ENCODE peak calls at places on chromosome 11, in six cellular contexts. G, W, J, N, C and B are unnamed samples.

GRCh38 chr11:19552100-19552499 is 160.5 kb upstream of the NAV2 start:
- DNase-seq in C (no peak), J (no peak), G (no peak), W (no peak), N (no peak), B (no peak)

GRCh38 chr11:128705124-128705920 is 11.4 kb downstream of the FLI1 start:
- DNase-seq in J (no peak), G (no peak), N (no peak), C (no peak), W (no peak), B (no peak)

GRCh38 chr11:45788887-45789286 is 16.1 kb upstream of the SLC35C1 start:
- DNase-seq in J (no peak), G (no peak), W (no peak), C (no peak), N (no peak), B (no peak)

GRCh38 chr11:123235117-123235686 is 40.2 kb upstream of the CLMP start:
- DNase-seq in J (peak; percentile 50), N (peak; percentile 60), G (peak; percentile 57), C (peak; percentile 68), W (peak; percentile 38), B (no peak)

GRCh38 chr11:20342347-20343279 is 20.9 kb upstream of the HTATIP2 start:
- DNase-seq in N (no peak), J (no peak), W (no peak), C (no peak), G (peak; percentile 95), B (no peak)

GRCh38 chr11:116096596-116096995 is 592.4 kb upstream of the CADM1 start:
- DNase-seq in G (no peak), W (no peak), C (no peak), N (no peak), J (no peak), B (no peak)

GRCh38 chr11:79675081-79675480 is 234.3 kb upstream of the TENM4 start:
- DNase-seq in C (no peak), G (no peak), J (no peak), N (no peak), W (no peak), B (no peak)

GRCh38 chr11:44805596-44805995 is 78.8 kb downstream of the TSPAN18 start:
- DNase-seq in G (no peak), J (no peak), C (no peak), W (no peak), N (peak; percentile 40), B (no peak)

GRCh38 chr11:36090351-36091245 is 146.7 kb downstream of the LDLRAD3 start:
- DNase-seq in J (no peak), W (no peak), G (no peak), C (no peak), N (no peak), B (no peak)

GRCh38 chr11:64078905-64079304 is 43.2 kb downstream of the FLRT1 start:
- DNase-seq in J (no peak), N (no peak), W (no peak), G (no peak), C (no peak), B (no peak)

GRCh38 chr11:2166091-2166851 is 5.3 kb upstream of the INS start:
- DNase-seq in N (peak; percentile 39), C (no peak), W (no peak), G (peak; percentile 67), J (peak; percentile 52), B (no peak)

GRCh38 chr11:2933376-2934056 is 4.3 kb upstream of the PHLDA2 start:
- DNase-seq in G (no peak), N (peak; percentile 97), J (peak; percentile 96), C (peak; percentile 44), W (peak; percentile 89), B (peak; percentile 87)

GRCh38 chr11:17010851-17011420 is 3.3 kb downstream of the PLEKHA7 start:
- DNase-seq in G (no peak), N (no peak), C (no peak), W (no peak), J (no peak), B (no peak)

GRCh38 chr11:44634401-44635281 is 69.2 kb downstream of the CD82 start:
- DNase-seq in G (peak; percentile 56), J (peak; percentile 39), W (peak; percentile 10), C (peak; percentile 90), N (peak; percentile 82), B (no peak)

GRCh38 chr11:16469968-16470367 is 113.6 kb upstream of the SOX6 start:
- DNase-seq in C (no peak), G (no peak), W (no peak), J (no peak), N (no peak), B (no peak)

GRCh38 chr11:104164028-104164520 is at the start of gene PDGFD:
- DNase-seq in N (peak; percentile 64), J (peak; percentile 67), C (peak; percentile 86), G (peak; percentile 93), W (no peak), B (peak; percentile 75)

GRCh38 chr11:2525941-2526807 is 81.4 kb downstream of the KCNQ1 start:
- DNase-seq in C (no peak), J (no peak), G (no peak), W (no peak), N (no peak), B (no peak)

GRCh38 chr11:35267504-35267903 is 128.5 kb downstream of the CD44 start:
- DNase-seq in C (no peak), W (no peak), J (peak; percentile 43), N (peak; percentile 87), G (no peak), B (no peak)

GRCh38 chr11:67438121-67438902 is 830 bp upstream of the PTPRCAP start:
- DNase-seq in W (no peak), C (no peak), J (no peak), G (no peak), N (no peak), B (no peak)

GRCh38 chr11:22752908-22753310 is 76.7 kb downstream of the SVIP start:
- DNase-seq in C (no peak), G (no peak), J (no peak), N (no peak), W (no peak), B (no peak)

GRCh38 chr11:63673579-63673978 is 2.4 kb upstream of the ATL3 start:
- DNase-seq in J (peak; percentile 47), N (peak; percentile 72), C (no peak), G (no peak), W (no peak), B (no peak)

GRCh38 chr11:95324826-95325225 is 93.8 kb upstream of the SESN3 start:
- DNase-seq in C (no peak), J (no peak), W (no peak), G (no peak), N (no peak), B (no peak)

GRCh38 chr11:110991621-110992355 is 253.7 kb upstream of the POU2AF2 start:
- DNase-seq in J (no peak), W (no peak), G (no peak), N (peak; percentile 84), C (no peak), B (no peak)

DNA sequence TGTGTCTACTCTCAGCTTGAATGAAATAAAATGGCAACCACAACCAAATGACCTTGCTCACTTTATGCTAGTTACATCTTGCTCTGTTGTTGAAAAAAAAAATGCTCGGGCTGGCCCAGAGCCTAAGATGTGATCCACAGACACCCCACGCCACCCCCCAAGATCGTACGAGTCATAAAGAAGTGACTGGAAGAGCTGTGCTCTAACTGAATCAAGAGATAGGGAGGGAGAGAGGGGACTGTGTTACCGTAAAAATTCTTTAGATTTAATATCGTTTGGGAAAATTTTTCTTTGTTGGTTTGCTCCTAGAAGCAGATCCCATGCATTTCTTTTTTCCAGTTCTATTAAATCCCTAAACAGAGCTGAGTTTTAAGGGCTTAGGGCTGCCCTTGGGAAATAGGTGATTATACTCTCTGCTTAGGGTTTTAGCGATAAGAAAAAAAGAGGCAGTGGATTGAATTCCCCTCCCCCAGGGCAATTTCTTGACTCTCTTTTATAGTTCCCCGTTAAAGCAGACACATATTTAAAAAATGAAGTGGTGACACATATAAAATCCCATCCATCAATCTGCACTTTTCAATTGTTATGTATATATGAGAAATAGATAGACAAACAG is 14.5 kb downstream of the MAML2 start:
- DNase-seq in G (no peak), W (no peak), C (no peak), N (no peak), J (peak; percentile 34), B (no peak)
- H3K9ac ChIP-seq in G (no peak overlapping the region), W (no peak overlapping the region), C (peak overlapping the region; percentile 52), N (no peak overlapping the region), J (no peak overlapping the region), B (no peak overlapping the region)

DNA sequence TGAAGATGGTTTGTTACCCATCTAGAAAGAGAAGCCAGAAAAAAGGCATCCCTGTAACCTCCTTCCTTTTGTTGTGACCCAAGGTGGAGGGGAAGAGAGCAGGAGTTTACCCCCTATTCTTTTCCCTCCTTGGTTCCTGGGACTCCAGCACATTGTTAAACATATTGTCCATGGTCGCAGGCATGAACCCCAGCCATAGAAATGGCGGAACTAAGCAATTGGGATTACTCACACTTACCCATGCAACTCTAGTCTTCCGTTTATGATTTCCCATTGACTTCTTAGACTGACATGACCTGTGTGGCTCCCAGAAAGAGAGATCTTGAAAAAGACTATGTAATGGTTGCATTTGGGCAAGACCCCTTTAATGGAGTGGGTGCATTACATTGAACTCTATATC is 45.4 kb downstream of the OR4C46 start:
- DNase-seq in W (no peak), G (no peak), N (no peak), J (no peak), C (no peak), B (no peak)
- H2AFZ ChIP-seq in W (no peak overlapping the region), G (no peak overlapping the region), N (no peak overlapping the region), J (no peak overlapping the region), C (no peak overlapping the region), B (no peak overlapping the region)

GRCh38 chr11:87832216-87832615 is 343.0 kb downstream of the RAB38 start:
- DNase-seq in N (no peak), J (peak; percentile 39), G (no peak), W (no peak), C (no peak), B (no peak)
- TF ChIP-seq EZH2phosphoT487 in N (no peak), J (no peak), G (no peak), W (no peak), C (no peak), B (no peak)

GRCh38 chr11:65885808-65886536 is 2.3 kb downstream of the FIBP start:
- DNase-seq in G (no peak), W (no peak), N (no peak), C (no peak), J (no peak), B (no peak)
- H3K9ac ChIP-seq in G (no peak overlapping the region), W (no peak overlapping the region), N (peak overlapping the region; percentile 99), C (no peak overlapping the region), J (no peak overlapping the region), B (no peak overlapping the region)

DNA sequence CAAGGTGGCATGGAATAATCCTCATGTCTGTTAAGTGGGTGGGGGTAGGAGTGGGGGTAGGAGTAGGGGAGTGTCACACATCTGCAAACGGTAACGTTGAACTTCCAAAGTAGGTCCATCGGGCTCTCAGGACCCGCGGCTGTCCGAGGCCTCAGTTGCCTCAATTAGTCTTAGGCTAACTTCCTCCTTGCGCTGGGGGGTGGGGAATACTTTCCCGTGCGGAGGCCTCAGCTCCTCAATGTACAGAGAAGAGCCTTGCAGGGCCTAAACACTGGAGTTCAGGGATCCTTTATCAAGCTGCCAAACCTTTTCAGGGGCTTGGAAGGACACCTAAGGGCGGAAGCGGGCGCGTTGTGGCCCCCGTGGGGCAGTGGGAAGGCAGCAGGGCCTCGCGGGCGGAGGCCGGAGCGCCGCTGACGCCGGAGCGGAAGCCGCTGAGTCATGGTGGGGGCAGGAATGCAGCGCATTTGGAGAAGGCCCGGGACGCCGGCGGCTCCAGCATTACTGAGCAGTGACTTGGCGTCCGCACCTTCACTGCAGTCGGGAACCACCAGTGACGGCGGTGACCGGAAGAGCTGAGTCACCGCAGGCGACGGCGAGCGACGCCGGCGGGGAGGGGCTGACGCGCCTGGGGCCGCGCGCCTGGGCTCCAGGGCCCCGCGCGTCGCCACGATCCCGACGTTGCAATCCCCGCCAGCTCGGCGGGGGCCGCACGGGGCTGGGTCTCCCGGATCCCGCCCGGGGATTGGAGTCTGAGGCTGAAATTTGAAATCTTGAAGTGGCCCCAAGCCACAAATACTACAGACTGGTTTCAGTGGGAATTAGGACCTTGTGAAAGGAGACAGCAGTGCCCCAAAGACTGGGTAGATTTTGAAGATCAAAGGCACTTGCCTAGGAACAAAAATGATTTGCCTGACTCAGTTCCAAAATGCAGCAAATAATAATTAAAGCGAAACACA is 20.2 kb upstream of the IPO7 start:
- DNase-seq in C (peak; percentile 93), G (peak; percentile 97), N (peak; percentile 100), W (peak; percentile 97), J (peak; percentile 98), B (peak; percentile 92)
- H2AFZ ChIP-seq in C (peak overlapping the region; percentile 85), G (peak overlapping the region; percentile 83), N (peak overlapping the region; percentile 79), W (no peak overlapping the region), J (peak overlapping the region; percentile 79), B (peak overlapping the region; percentile 100)